ENCODE peak calls at places on chromosomes 16 and 17, in eight cellular contexts. G is upper lobe of right lung; X is colonic mucosa; J is kidney; P is body of pancreas; R is CD8-positive, alpha-beta memory T cell; U is CD8-positive, alpha-beta T cell; T is tibial artery. C is an unnamed sample.
A peak's percentile ranks its signal among the peaks of the same experiment; 100 is the strongest.

GRCh38 chr16:23125277-23125676 is 24.0 kb downstream of the USP31 start:
- DNase-seq in G (no peak), X (no peak), J (peak; percentile 63), P (no peak), R (no peak), U (no peak), T (no peak), C (no peak)

GRCh38 chr16:4940719-4941118 is 3.8 kb upstream of the PPL start:
- DNase-seq in G (no peak), X (no peak), J (no peak), P (no peak), R (no peak), U (no peak), T (no peak), C (no peak)

GRCh38 chr17:419073-419735 is 66.6 kb upstream of the RPH3AL start:
- DNase-seq in G (no peak), X (no peak), J (no peak), P (no peak), R (no peak), U (peak; percentile 38), T (no peak), C (no peak)

GRCh38 chr16:71894229-71894920 is 956 bp upstream of the IST1 start:
- DNase-seq in G (peak; percentile 75), X (peak; percentile 70), J (peak; percentile 77), P (peak; percentile 42), R (peak; percentile 23), U (peak; percentile 10), T (peak; percentile 74), C (peak; percentile 65)

GRCh38 chr17:17322516-17323510 is 19.6 kb downstream of the NT5M start:
- DNase-seq in G (peak; percentile 51), X (no peak), J (peak; percentile 48), P (no peak), R (no peak), U (no peak), T (peak; percentile 53), C (no peak)

GRCh38 chr17:76968707-76969597 is 100.7 kb downstream of the MGAT5B start:
- DNase-seq in G (no peak), X (peak; percentile 22), J (peak; percentile 82), P (peak; percentile 23), R (peak; percentile 20), U (peak; percentile 23), T (no peak), C (no peak)

GRCh38 chr16:81758376-81758775 is 20.7 kb upstream of the PLCG2 start:
- DNase-seq in G (no peak), X (no peak), J (no peak), P (no peak), R (no peak), U (no peak), T (no peak), C (no peak)

GRCh38 chr17:4706121-4706520 is 2.2 kb upstream of the PELP1 start:
- DNase-seq in G (no peak), X (no peak), J (no peak), P (no peak), R (no peak), U (no peak), T (no peak), C (no peak)

GRCh38 chr16:71214771-71215381 is 15.6 kb downstream of the HYDIN start:
- DNase-seq in G (no peak), X (no peak), J (no peak), P (no peak), R (no peak), U (no peak), T (no peak), C (no peak)

GRCh38 chr16:66717112-66717675 is 20.7 kb upstream of the CMTM4 start:
- DNase-seq in G (no peak), X (peak; percentile 60), J (no peak), P (no peak), R (no peak), U (no peak), T (no peak), C (no peak)

GRCh38 chr17:6569391-6570302 is 13.3 kb upstream of the PITPNM3 start:
- DNase-seq in G (no peak), X (no peak), J (no peak), P (no peak), R (no peak), U (no peak), T (no peak), C (no peak)

GRCh38 chr16:50261707-50262235 is 4.6 kb upstream of the ADCY7 start:
- DNase-seq in G (peak; percentile 64), X (peak; percentile 26), J (peak; percentile 59), P (no peak), R (no peak), U (no peak), T (peak; percentile 65), C (no peak)

GRCh38 chr17:9174779-9175574 is 153.7 kb downstream of the NTN1 start:
- DNase-seq in G (no peak), X (no peak), J (peak; percentile 28), P (no peak), R (no peak), U (no peak), T (no peak), C (no peak)

GRCh38 chr17:2897605-2898004 is 101.4 kb downstream of the RAP1GAP2 start:
- DNase-seq in G (no peak), X (no peak), J (no peak), P (peak; percentile 74), R (no peak), U (no peak), T (no peak), C (no peak)
- H3K27ac ChIP-seq in G (no peak overlapping the region), X (no peak overlapping the region), J (peak overlapping the region; percentile 41), P (peak overlapping the region; percentile 93), R (no peak overlapping the region), U (no peak overlapping the region), T (no peak overlapping the region), C (no peak overlapping the region)

GRCh38 chr17:40448213-40448638 is 5.0 kb downstream of the IGFBP4 start:
- DNase-seq in G (no peak), X (peak; percentile 70), J (no peak), P (no peak), R (no peak), U (no peak), T (peak; percentile 83), C (no peak)

GRCh38 chr17:40451420-40451819 is 8.2 kb downstream of the IGFBP4 start:
- DNase-seq in G (no peak), X (peak; percentile 40), J (no peak), P (peak; percentile 29), R (no peak), U (no peak), T (peak; percentile 95), C (no peak)

GRCh38 chr17:40448639-40449261 is 5.5 kb downstream of the IGFBP4 start:
- DNase-seq in G (peak; percentile 76), X (peak; percentile 89), J (no peak), P (peak; percentile 44), R (no peak), U (no peak), T (peak; percentile 88), C (no peak)

GRCh38 chr17:40452074-40452787 is 9.0 kb downstream of the IGFBP4 start:
- DNase-seq in G (no peak), X (no peak), J (peak; percentile 65), P (no peak), R (no peak), U (no peak), T (peak; percentile 78), C (no peak)

GRCh38 chr17:40450175-40450574 is 6.9 kb downstream of the IGFBP4 start:
- DNase-seq in G (no peak), X (peak; percentile 92), J (no peak), P (peak; percentile 66), R (no peak), U (peak; percentile 19), T (no peak), C (no peak)
- H3K4me1 ChIP-seq in G (peaks cover 68% of the 10 kb centered on the region), X (peaks cover 26% of the 10 kb centered on the region), J (peaks cover 34% of the 10 kb centered on the region), P (peaks cover 39% of the 10 kb centered on the region), R (peaks cover 24% of the 10 kb centered on the region), U (peaks cover 8% of the 10 kb centered on the region), T (no peaks in the 10 kb centered on the region), C (no peaks in the 10 kb centered on the region)

DNA sequence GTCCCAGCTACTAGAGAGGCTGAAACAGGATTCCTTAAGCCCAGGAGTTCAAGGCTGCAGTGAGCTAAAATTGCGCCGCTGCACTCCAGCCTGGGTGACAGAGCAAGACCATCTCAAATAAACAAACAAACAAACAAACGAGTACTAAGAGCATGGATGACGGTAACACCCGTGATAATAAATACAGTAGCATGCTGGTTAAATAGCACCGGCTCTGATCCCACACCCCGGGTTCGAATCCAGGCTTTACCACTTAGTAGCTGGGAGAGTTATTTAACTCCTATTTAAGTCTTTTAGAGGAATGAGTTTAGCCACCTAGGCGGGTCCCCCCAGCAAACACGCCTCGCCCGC is 302 bp upstream of the METTL22 start:
- DNase-seq in G (no peak), X (no peak), J (no peak), P (no peak), R (no peak), U (no peak), T (no peak), C (no peak)
- H3K27ac ChIP-seq in G (peak overlapping the region; percentile 91), X (peak overlapping the region; percentile 66), J (no peak overlapping the region), P (peak overlapping the region; percentile 81), R (no peak overlapping the region), U (peak overlapping the region; percentile 83), T (peak overlapping the region; percentile 82), C (peak overlapping the region; percentile 66)

DNA sequence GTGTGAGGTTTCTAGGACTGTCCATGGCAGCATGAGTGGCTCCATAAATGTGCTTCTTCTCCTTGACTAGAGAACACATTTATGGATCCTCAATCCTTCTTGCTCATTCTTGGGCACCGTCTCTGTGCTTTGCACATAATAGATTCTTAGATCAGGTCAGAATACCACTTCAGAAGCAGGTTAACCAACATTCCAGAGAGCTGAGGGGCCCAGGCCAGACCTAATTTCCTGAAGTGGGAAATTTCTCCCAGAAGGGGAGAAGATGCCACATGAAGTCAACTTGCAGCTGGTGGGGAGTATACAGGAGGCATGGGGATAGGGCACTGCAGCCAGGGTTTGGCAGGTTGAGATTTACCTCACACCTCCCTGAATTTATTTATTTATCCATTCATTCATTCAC is 24.4 kb upstream of the VAT1L start:
- DNase-seq in G (no peak), X (no peak), J (no peak), P (no peak), R (no peak), U (no peak), T (no peak), C (no peak)
- H3K4me1 ChIP-seq in G (no peaks in the 10 kb centered on the region), X (no peaks in the 10 kb centered on the region), J (no peaks in the 10 kb centered on the region), P (peaks cover 12% of the 10 kb centered on the region), R (no peaks in the 10 kb centered on the region), U (no peaks in the 10 kb centered on the region), T (no peaks in the 10 kb centered on the region), C (no peaks in the 10 kb centered on the region)

GRCh38 chr17:37813753-37814152 is 68.9 kb upstream of the HNF1B start:
- DNase-seq in G (no peak), X (no peak), J (no peak), P (no peak), R (no peak), U (no peak), T (no peak), C (no peak)

GRCh38 chr17:37815516-37815915 is 70.7 kb upstream of the HNF1B start:
- DNase-seq in G (no peak), X (no peak), J (no peak), P (no peak), R (no peak), U (no peak), T (no peak), C (no peak)

GRCh38 chr17:37818689-37819088 is 73.8 kb upstream of the HNF1B start:
- DNase-seq in G (peak; percentile 70), X (peak; percentile 51), J (peak; percentile 81), P (peak; percentile 65), R (no peak), U (no peak), T (no peak), C (peak; percentile 79)

GRCh38 chr17:37820313-37821024 is 75.6 kb upstream of the HNF1B start:
- DNase-seq in G (no peak), X (no peak), J (no peak), P (no peak), R (no peak), U (no peak), T (no peak), C (no peak)

GRCh38 chr17:37816951-37817350 is 72.1 kb upstream of the HNF1B start:
- DNase-seq in G (no peak), X (no peak), J (no peak), P (no peak), R (no peak), U (no peak), T (no peak), C (no peak)
- H3K27ac ChIP-seq in G (no peak overlapping the region), X (no peak overlapping the region), J (no peak overlapping the region), P (no peak overlapping the region), R (no peak overlapping the region), U (no peak overlapping the region), T (no peak overlapping the region), C (no peak overlapping the region)

C was measured in RWPE2.